ENCODE peak calls at places on chromosomes 12 and 14, in seven cellular contexts. A is head of caudate nucleus; Z is NCI-H1092 treated with DMSO at 0.1 percent for 48 hours; L is GM03348; G is SW480; D is HS-27A; E is naive thymus-derived CD8-positive, alpha-beta T cell. T is an unnamed sample.

GRCh38 chr12:104282109-104282508 is 21.4 kb upstream of the EID3 start:
- DNase-seq in A (no peak), Z (no peak), L (no peak), G (no peak), D (no peak), E (no peak), T (peak; percentile 72)

GRCh38 chr14:51638071-51638944 is 13.4 kb upstream of the FRMD6 start:
- DNase-seq in A (no peak), Z (no peak), L (peak; percentile 78), G (peak; percentile 78), D (peak; percentile 84), E (no peak), T (peak; percentile 68)

GRCh38 chr12:79927772-79928474 is 7.0 kb downstream of the PPP1R12A start:
- DNase-seq in A (no peak), Z (no peak), L (peak; percentile 23), G (peak; percentile 7), D (no peak), E (peak; percentile 71), T (peak; percentile 21)

GRCh38 chr14:98133806-98134205 is 1138.2 kb downstream of the BCL11B start:
- DNase-seq in A (no peak), Z (no peak), L (no peak), G (no peak), D (no peak), E (no peak), T (no peak)

GRCh38 chr14:33842299-33842698 is 108.6 kb downstream of the EGLN3 start:
- DNase-seq in A (no peak), Z (no peak), L (no peak), G (peak; percentile 32), D (no peak), E (no peak), T (no peak)

GRCh38 chr14:94571950-94572349 is 9.3 kb upstream of the SERPINA5 start:
- DNase-seq in A (no peak), Z (no peak), L (no peak), G (no peak), D (no peak), E (no peak), T (peak; percentile 74)

GRCh38 chr12:51753980-51754675 is 94.4 kb downstream of the FIGNL2 start:
- DNase-seq in A (no peak), Z (no peak), L (no peak), G (no peak), D (no peak), E (no peak), T (no peak)

GRCh38 chr12:115988193-115988592 is 289.3 kb downstream of the MED13L start:
- DNase-seq in A (no peak), Z (no peak), L (no peak), G (no peak), D (no peak), E (no peak), T (no peak)

T was measured in cardiac fibroblast.